ENCODE peak calls at places on chromosomes 12 and 14, in eight cellular contexts. G is heart left ventricle, M is ovary, R is tibial artery, S is choroid plexus epithelial cell, O is AG04449, Z is fibroblast of the aortic adventitia, F is foreskin fibroblast. X is an unnamed sample.
A peak's percentile ranks its signal among the peaks of the same experiment; 100 is the strongest.

GRCh38 chr12:5260086-5260485 is 171.8 kb upstream of the NTF3 start:
- DNase-seq in Z (no peak), O (no peak), R (no peak), S (no peak), M (no peak), F (no peak), G (no peak), X (no peak)

GRCh38 chr12:45089417-45089816 is 38.5 kb upstream of the DBX2 start:
- DNase-seq in G (no peak), O (no peak), R (no peak), S (no peak), Z (no peak), F (peak; percentile 14), M (no peak), X (no peak)

GRCh38 chr12:116620801-116621593 is 61.8 kb downstream of the MAP1LC3B2 start:
- DNase-seq in G (no peak), O (no peak), Z (no peak), F (no peak), M (no peak), S (no peak), R (no peak), X (no peak)

GRCh38 chr14:24965934-24966593 is 83.9 kb downstream of the STXBP6 start:
- DNase-seq in M (no peak), S (peak; percentile 82), R (no peak), F (peak; percentile 91), O (peak; percentile 49), Z (peak; percentile 93), G (peak; percentile 49), X (no peak)

GRCh38 chr12:90086281-90086680 is 377.6 kb upstream of the ATP2B1 start:
- DNase-seq in M (no peak), F (peak; percentile 50), G (no peak), R (no peak), S (peak; percentile 27), O (no peak), Z (no peak), X (no peak)

GRCh38 chr12:82740129-82741000 is 53.7 kb downstream of the TMTC2 start:
- DNase-seq in O (no peak), F (peak; percentile 72), G (no peak), R (no peak), S (peak; percentile 91), M (no peak), Z (peak; percentile 80), X (no peak)

GRCh38 chr12:47557401-47557800 is 148.4 kb downstream of the RPAP3 start:
- DNase-seq in F (no peak), O (no peak), Z (no peak), S (no peak), R (no peak), G (no peak), M (no peak), X (no peak)

GRCh38 chr12:117819160-117819559 is 149.6 kb downstream of the KSR2 start:
- DNase-seq in M (no peak), Z (no peak), G (no peak), R (no peak), O (no peak), S (no peak), F (no peak), X (no peak)

GRCh38 chr14:48622980-48623379 is 947.6 kb upstream of the MDGA2 start:
- DNase-seq in M (no peak), O (no peak), S (no peak), Z (no peak), R (no peak), F (no peak), G (no peak), X (no peak)

GRCh38 chr12:30822385-30823139 is 67.8 kb upstream of the CAPRIN2 start:
- DNase-seq in R (peak; percentile 81), S (peak; percentile 55), M (peak; percentile 76), Z (peak; percentile 45), F (peak; percentile 57), O (no peak), G (peak; percentile 88), X (peak; percentile 34)

GRCh38 chr14:30966415-30967363 is 58.8 kb upstream of the AP4S1 start:
- DNase-seq in O (no peak), R (no peak), Z (no peak), G (no peak), M (no peak), S (peak; percentile 16), F (no peak), X (no peak)

GRCh38 chr14:61365667-61366194 is 44.4 kb downstream of the PRKCH start:
- DNase-seq in Z (peak; percentile 10), R (no peak), G (no peak), F (no peak), O (no peak), S (peak; percentile 14), M (no peak), X (no peak)

GRCh38 chr12:11716794-11717532 is 67.5 kb downstream of the ETV6 start:
- DNase-seq in G (no peak), R (no peak), Z (no peak), S (no peak), M (no peak), O (no peak), F (peak; percentile 75), X (no peak)

GRCh38 chr12:15823360-15824128 is 34.4 kb upstream of the EPS8 start:
- DNase-seq in R (no peak), Z (no peak), G (no peak), O (no peak), S (peak; percentile 28), F (peak; percentile 46), M (no peak), X (no peak)

GRCh38 chr14:63896278-63896720 is 43.5 kb downstream of the SYNE2 start:
- DNase-seq in M (peak; percentile 67), Z (peak; percentile 100), S (peak; percentile 96), R (peak; percentile 80), O (peak; percentile 33), G (peak; percentile 60), F (peak; percentile 67), X (no peak)

GRCh38 chr14:61458766-61459165 is 137.4 kb downstream of the PRKCH start:
- DNase-seq in M (no peak), O (no peak), Z (no peak), F (no peak), R (no peak), S (no peak), G (no peak), X (no peak)

GRCh38 chr12:122048156-122048555 is 26.5 kb downstream of the BCL7A start:
- DNase-seq in F (no peak), R (no peak), M (no peak), O (no peak), Z (peak; percentile 52), S (peak; percentile 63), G (no peak), X (no peak)

GRCh38 chr12:105083041-105083440 is 1.2 kb downstream of the ALDH1L2 start:
- DNase-seq in S (no peak), M (no peak), Z (no peak), R (no peak), G (no peak), O (no peak), F (peak; percentile 24), X (no peak)

GRCh38 chr14:60803871-60804270 is 69.3 kb downstream of the MNAT1 start:
- DNase-seq in F (no peak), S (no peak), M (no peak), O (no peak), Z (no peak), R (no peak), G (no peak), X (no peak)

GRCh38 chr14:95597784-95598204 is 62.9 kb downstream of the GLRX5 start:
- DNase-seq in R (no peak), Z (peak; percentile 24), O (no peak), G (no peak), F (peak; percentile 78), M (no peak), S (peak; percentile 19), X (peak; percentile 23)

GRCh38 chr14:20905661-20906060 is 14.5 kb downstream of the RNASE3 start:
- DNase-seq in F (no peak), R (no peak), S (no peak), G (no peak), M (no peak), O (no peak), Z (no peak), X (no peak)

GRCh38 chr14:28772613-28773012 is 6.0 kb downstream of the FOXG1 start:
- DNase-seq in R (no peak), Z (no peak), M (no peak), G (no peak), O (no peak), S (no peak), F (no peak), X (peak; percentile 47)

GRCh38 chr14:89186850-89187376 is 230.1 kb downstream of the FOXN3 start:
- DNase-seq in F (no peak), R (no peak), G (peak; percentile 61), O (no peak), Z (no peak), S (peak; percentile 34), M (peak; percentile 68), X (peak; percentile 29)
- TF ChIP-seq CTCF in F (no peak), R (no peak), G (no peak), O (no peak), Z (no peak), S (no peak), M (no peak), X (no peak)

DNA sequence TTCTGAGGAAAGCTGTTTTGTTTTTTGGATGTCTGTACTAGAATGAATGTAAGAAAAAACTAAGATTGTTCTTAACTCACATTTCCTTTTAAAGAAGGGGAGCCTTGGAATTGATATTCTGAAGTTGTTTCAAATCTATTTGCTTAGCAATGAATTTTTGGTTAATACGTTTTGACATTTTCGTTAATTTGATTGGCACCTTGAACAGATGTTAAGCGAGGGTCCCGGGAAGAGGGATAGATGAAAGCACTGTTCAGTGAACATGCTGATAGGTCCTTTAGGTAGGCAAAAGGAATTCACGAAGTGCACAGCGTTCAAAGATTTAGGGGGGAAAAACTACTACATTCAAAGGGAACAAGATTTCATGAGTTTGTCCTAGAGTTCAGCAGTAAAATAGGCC is 1.7 kb downstream of the SLC39A9 start:
- DNase-seq in S (no peak), R (no peak), O (no peak), G (no peak), M (no peak), F (no peak), Z (no peak), X (no peak)
- H3K4me3 ChIP-seq in S (peak overlapping the region; percentile 77), R (peak overlapping the region; percentile 94), O (peak overlapping the region; percentile 90), G (no peak overlapping the region), M (peak overlapping the region; percentile 88), F (peak overlapping the region; percentile 97), Z (peak overlapping the region; percentile 94), X (peak overlapping the region; percentile 80)

DNA sequence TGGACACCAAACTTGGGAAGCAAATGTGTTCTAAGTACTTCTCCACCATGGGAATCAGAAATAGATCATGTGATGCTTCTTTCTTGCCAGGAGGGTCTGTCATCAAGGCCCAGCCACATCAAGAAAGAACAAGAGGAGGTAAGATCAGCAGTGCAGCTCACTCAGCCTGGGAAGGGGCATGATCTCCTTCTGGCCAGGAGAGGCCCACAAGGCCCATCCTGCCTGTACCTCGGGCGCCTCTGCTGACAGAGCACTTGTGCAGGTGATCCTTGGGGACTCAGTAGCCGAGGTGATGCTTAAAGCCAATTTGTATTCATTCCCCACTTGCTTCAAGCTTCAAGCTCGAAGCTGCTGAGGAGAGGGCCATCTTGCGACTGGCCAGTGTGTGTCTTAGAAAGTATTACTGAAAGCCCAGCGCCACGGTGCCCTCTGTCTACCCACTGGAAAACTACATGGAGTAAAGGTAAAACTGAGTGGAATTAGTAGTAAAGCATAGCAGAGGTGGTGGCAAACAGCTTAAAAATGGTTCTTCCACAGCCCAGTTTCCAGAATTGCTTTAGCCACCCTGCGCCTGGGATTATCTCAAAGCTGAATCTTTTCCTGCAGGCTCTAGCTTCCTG is 26.2 kb downstream of the RTRAF start:
- DNase-seq in M (no peak), F (peak; percentile 70), Z (no peak), O (no peak), R (no peak), G (peak; percentile 51), S (peak; percentile 65), X (no peak)
- TF ChIP-seq CTCF in M (no peak), F (peak; percentile 41), Z (peak; percentile 48), O (peak; percentile 45), R (peak; percentile 24), G (peak; percentile 53), S (peak; percentile 70), X (no peak)

GRCh38 chr14:81169267-81169666 is 51.5 kb downstream of the GTF2A1 start:
- DNase-seq in G (no peak), Z (no peak), M (no peak), F (no peak), R (no peak), O (no peak), S (no peak), X (no peak)
- H3K4me3 ChIP-seq in G (peak overlapping the region; percentile 78), Z (peak overlapping the region; percentile 81), M (peak overlapping the region; percentile 49), F (peak overlapping the region; percentile 72), R (peak overlapping the region; percentile 61), O (peak overlapping the region; percentile 72), S (peak overlapping the region; percentile 80), X (peak overlapping the region; percentile 56)

X was measured in GM12865.